ENCODE peak calls at places on chromosomes 2 and 18, in six cellular contexts. J is H9, Y is fibroblast of lung, P is colonic mucosa, F is DND-41, Z is upper lobe of right lung. U is an unnamed sample. For H3K4me1, the result is how much of the 10 kb centered on the place peaks cover.

GRCh38 chr2:217160978-217161973 is 301.4 kb upstream of the TNP1 start:
- DNase-seq in F (no peak), Z (no peak), P (no peak), J (no peak), Y (no peak), U (no peak)

GRCh38 chr2:18559531-18559930 is 922 bp downstream of the RDH14 start:
- DNase-seq in F (no peak), J (no peak), Z (no peak), Y (no peak), P (peak), U (no peak)

GRCh38 chr2:78992451-78992806 is 33.1 kb upstream of the REG3G start:
- DNase-seq in F (no peak), J (peak), Y (no peak), Z (no peak), P (no peak), U (no peak)

GRCh38 chr2:235330775-235331438 is 162.9 kb upstream of the AGAP1 start:
- DNase-seq in J (no peak), F (no peak), Y (peak), Z (no peak), P (no peak), U (no peak)

GRCh38 chr2:10404324-10405143 is 43.6 kb downstream of the ODC1 start:
- DNase-seq in P (no peak), J (no peak), Z (no peak), Y (no peak), F (no peak), U (no peak)

GRCh38 chr18:63155169-63155852 is 164.3 kb downstream of the BCL2 start:
- DNase-seq in Y (no peak), F (peak), J (peak), P (peak), Z (peak), U (peak)

GRCh38 chr2:166573393-166573792 is 79.3 kb upstream of the SCN7A start:
- DNase-seq in J (peak), F (no peak), Y (peak), Z (no peak), P (no peak), U (no peak)

GRCh38 chr2:164979113-164979512 is 23.8 kb upstream of the SLC38A11 start:
- DNase-seq in Y (no peak), J (no peak), P (no peak), Z (no peak), F (no peak), U (no peak)

GRCh38 chr2:232328038-232328435 is 50.5 kb upstream of the ALPP start:
- DNase-seq in P (no peak), J (peak), Y (no peak), Z (no peak), F (peak), U (peak)

GRCh38 chr2:24329700-24330099 is 30.6 kb downstream of the ITSN2 start:
- DNase-seq in P (no peak), Y (no peak), Z (no peak), F (no peak), J (no peak), U (no peak)

GRCh38 chr2:219041252-219041651 is at the start of gene CFAP65:
- DNase-seq in P (peak), Y (peak), F (no peak), Z (no peak), J (peak), U (peak)

GRCh38 chr2:231648579-231649174 is 56.0 kb downstream of the TEX44 start:
- DNase-seq in Y (peak), J (peak), P (peak), Z (peak), F (peak), U (peak)

GRCh38 chr2:47301277-47301618 is 101.7 kb upstream of the MSH2 start:
- DNase-seq in P (no peak), J (no peak), F (no peak), Y (no peak), Z (no peak), U (no peak)
- H3K4me1 ChIP-seq in P (under half), J (under half), F (under half), Y (under half), Z (under half), U (half or more)

DNA sequence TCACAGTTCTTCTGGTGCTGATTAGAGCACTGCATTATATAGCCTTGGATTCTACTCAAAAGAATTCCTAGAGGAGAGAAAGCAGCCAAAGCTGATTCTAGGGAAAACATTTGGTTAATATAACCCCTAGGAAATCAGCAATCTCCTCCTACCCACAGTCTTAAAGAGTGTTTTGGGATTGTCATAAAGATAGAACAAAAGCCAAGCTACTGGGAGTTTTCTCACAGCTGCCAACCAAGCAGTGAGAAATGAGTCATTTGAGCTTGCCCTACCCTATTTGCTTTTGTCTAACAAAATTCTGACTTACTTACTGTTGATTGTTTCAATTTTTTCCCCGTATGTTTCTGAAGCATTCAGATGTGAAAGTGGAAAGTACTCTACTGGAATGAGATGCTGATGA is 469.3 kb downstream of the PLCL1 start:
- DNase-seq in F (no peak), J (no peak), P (no peak), Z (no peak), Y (no peak), U (no peak)
- TF ChIP-seq CTCF in F (no peak), J (no peak), P (no peak), Z (no peak), Y (no peak), U (no peak)

GRCh38 chr2:12318427-12319057 is 398.2 kb upstream of the TRIB2 start:
- DNase-seq in J (no peak), Z (no peak), P (peak), F (no peak), Y (no peak), U (no peak)
- H3K27ac ChIP-seq in J (no peak), Z (no peak), P (peak), F (no peak), Y (no peak), U (no peak)

GRCh38 chr2:60311524-60311923 is 241.9 kb downstream of the BCL11A start:
- DNase-seq in Y (no peak), F (no peak), J (no peak), P (no peak), Z (no peak), U (no peak)
- H3K4me1 ChIP-seq in Y (under half), F (under half), J (under half), P (under half), Z (under half), U (under half)

GRCh38 chr2:76089683-76090082 is 379.0 kb upstream of the GCFC2 start:
- DNase-seq in F (no peak), J (no peak), Y (no peak), Z (no peak), P (no peak), U (no peak)
- TF ChIP-seq CTCF in F (no peak), J (no peak), Y (no peak), Z (no peak), P (no peak), U (no peak)

GRCh38 chr2:239047420-239047819 is 199.5 kb downstream of the TWIST2 start:
- DNase-seq in F (no peak), P (no peak), Y (no peak), J (no peak), Z (no peak), U (no peak)
- H3K27ac ChIP-seq in F (no peak), P (no peak), Y (no peak), J (no peak), Z (no peak), U (no peak)